ENCODE peak calls at places on chromosomes 6 and 20, in four cellular contexts. D, X, V and U are unnamed samples.

GRCh38 chr6:132812255-132812732 is 2.1 kb upstream of the RPS12 start:
- DNase-seq in D (no peak), X (no peak), V (no peak), U (no peak)

GRCh38 chr20:57568088-57568896 is 7.4 kb downstream of the PCK1 start:
- DNase-seq in D (no peak), X (no peak), V (no peak), U (no peak)

GRCh38 chr6:80319286-80319685 is 212.8 kb downstream of the BCKDHB start:
- DNase-seq in D (no peak), X (no peak), V (no peak), U (no peak)

GRCh38 chr6:22098623-22099022 is 198.2 kb downstream of the PRL start:
- DNase-seq in D (no peak), X (no peak), V (no peak), U (no peak)

GRCh38 chr6:163585932-163586437 is 171.5 kb downstream of the QKI start:
- DNase-seq in D (peak; percentile 60), X (no peak), V (no peak), U (peak; percentile 92)

GRCh38 chr20:10216146-10216741 is 2.4 kb upstream of the SNAP25 start:
- DNase-seq in D (no peak), X (no peak), V (no peak), U (no peak)

GRCh38 chr6:125248136-125248535 is 53.6 kb downstream of the HDDC2 start:
- DNase-seq in D (no peak), X (no peak), V (no peak), U (no peak)

GRCh38 chr6:139371421-139372253 is 2.8 kb downstream of the CITED2 start:
- DNase-seq in D (no peak), X (no peak), V (no peak), U (no peak)

GRCh38 chr6:138987299-138987642 is 782 bp downstream of the REPS1 start:
- DNase-seq in D (no peak), X (no peak), V (no peak), U (no peak)

GRCh38 chr6:151675746-151676459 is 131.6 kb upstream of the ESR1 start:
- DNase-seq in D (peak; percentile 57), X (peak; percentile 47), V (peak; percentile 11), U (peak; percentile 84)

GRCh38 chr20:58998656-58999055 is 8.4 kb downstream of the CTSZ start:
- DNase-seq in D (no peak), X (no peak), V (no peak), U (no peak)

GRCh38 chr20:15139522-15139921 is 802.1 kb upstream of the FLRT3 start:
- DNase-seq in D (no peak), X (no peak), V (no peak), U (no peak)

GRCh38 chr20:43188234-43188653 is 1.5 kb downstream of the PTPRT start:
- DNase-seq in D (no peak), X (no peak), V (no peak), U (no peak)

GRCh38 chr6:3325210-3325609 is 66.5 kb downstream of the PSMG4 start:
- DNase-seq in D (no peak), X (no peak), V (no peak), U (no peak)

GRCh38 chr6:132209351-132209750 is 191.9 kb downstream of the MOXD1 start:
- DNase-seq in D (peak; percentile 54), X (no peak), V (no peak), U (no peak)

GRCh38 chr20:49969234-49969633 is 13.5 kb upstream of the SNAI1 start:
- DNase-seq in D (no peak), X (no peak), V (no peak), U (no peak)

GRCh38 chr6:54646551-54647300 is 199.8 kb upstream of the FAM83B start:
- DNase-seq in D (no peak), X (no peak), V (no peak), U (no peak)

GRCh38 chr6:111692327-111693164 is 86.9 kb upstream of the TRAF3IP2 start:
- DNase-seq in D (no peak), X (no peak), V (no peak), U (no peak)

GRCh38 chr6:21450628-21451027 is 142.9 kb upstream of the SOX4 start:
- DNase-seq in D (no peak), X (no peak), V (no peak), U (no peak)

DNA sequence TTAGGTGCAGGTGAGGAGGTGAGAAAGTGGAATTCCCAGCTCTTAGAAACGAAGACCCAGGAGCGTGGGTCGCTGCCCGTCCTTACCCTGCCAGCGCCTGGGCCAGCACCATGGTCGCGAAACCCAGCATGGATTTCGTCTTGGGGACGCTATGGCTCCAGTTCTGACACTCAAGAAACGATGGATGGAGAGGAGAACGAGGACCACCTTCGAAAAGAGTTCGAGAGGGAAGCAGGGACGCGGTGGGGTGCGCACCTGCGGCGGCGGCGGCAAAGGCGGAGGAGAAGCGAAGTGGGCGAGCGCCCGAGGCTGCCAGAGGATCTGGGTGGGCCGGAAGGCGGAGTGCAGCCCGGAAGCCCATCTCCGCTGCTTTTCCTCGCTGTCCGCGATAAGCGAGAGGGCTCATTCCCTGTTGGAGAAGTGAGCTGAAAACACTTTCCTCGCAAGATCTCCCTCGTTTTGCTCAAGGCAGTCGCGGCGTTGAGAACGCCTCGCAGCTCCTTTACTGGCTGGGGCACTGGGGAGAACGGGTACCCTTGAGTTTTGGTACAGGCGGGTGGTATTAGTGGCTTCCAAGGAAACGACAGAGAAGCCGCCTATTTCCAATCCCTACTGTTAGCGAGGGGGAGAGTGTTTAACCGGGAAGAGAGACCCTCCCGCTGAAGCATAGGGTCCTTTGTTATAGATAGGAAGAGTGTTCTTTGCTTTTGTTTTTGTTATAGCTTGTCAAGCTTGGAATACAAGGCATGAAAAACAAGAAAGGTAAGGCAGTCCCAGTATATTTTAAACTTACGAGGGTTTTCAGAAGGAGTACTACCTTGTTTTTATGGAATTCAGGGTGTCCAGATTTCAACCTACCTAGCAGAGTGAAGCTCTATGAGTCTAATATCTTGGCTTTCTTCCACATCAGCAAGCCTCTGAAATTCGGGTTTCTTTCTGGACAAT is 109.5 kb downstream of the TRIM27 start:
- DNase-seq in D (no peak), X (no peak), V (no peak), U (peak; percentile 41)
- TF ChIP-seq EGR1 in D (no peak), X (no peak), V (no peak), U (no peak)

GRCh38 chr6:1612386-1612893 is 2.7 kb downstream of the FOXC1 start:
- DNase-seq in D (no peak), X (no peak), V (no peak), U (no peak)
- TF ChIP-seq SRF in D (no peak), X (no peak), V (no peak), U (no peak)

DNA sequence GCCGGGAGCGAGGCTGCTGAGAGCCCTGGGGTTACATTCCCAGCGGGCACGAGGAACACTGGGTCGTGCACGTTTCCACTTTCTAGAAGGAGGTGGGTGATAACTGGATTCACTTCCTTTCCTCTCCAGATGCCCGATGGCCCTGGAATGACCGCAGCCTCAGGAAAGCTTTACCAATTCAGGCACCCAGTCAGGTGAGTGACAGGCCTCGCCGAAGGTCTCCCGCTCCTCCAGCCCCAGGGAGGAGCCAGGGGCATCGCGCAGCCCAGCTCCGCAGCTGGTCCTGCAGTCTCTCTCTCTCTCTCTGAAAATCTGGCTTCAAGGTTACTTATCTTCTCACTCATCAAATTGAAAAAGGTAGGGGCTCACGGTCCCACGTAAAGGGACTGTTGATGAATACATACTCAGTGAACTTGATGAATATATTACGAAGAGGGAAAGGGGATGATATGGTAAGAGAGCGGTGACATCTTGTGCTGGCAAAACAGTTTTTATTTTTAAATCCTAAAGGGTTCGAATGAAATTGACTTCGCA is 875 bp downstream of the RIPPLY2 start:
- DNase-seq in D (no peak), X (no peak), V (no peak), U (no peak)
- TF ChIP-seq EGR1 in D (no peak), X (no peak), V (no peak), U (no peak)

DNA sequence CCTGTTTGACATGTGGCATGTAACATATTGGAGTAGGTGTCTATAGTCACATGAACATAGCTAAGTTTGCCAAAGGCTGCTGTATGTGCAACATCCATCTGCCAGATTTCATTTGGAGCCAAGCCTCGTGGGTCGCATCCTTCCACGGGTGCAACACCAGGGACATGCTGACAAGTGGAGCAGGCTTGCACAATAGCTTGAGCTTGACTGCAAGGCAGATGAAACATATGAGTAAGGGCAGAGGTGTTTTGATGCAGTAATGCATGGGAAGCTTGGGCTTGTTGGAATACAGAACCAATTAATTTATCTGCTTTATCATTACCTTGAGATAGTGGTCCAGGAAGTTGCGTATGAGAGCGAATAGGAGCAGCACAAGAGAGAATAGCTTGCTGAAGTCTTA is 74.1 kb upstream of the BTN3A2 start:
- DNase-seq in D (no peak), X (no peak), V (no peak), U (no peak)
- TF ChIP-seq SRF in D (no peak), X (no peak), V (no peak), U (no peak)

GRCh38 chr6:148064406-148065134 is 278.1 kb upstream of the SASH1 start:
- DNase-seq in D (no peak), X (no peak), V (no peak), U (no peak)

GRCh38 chr6:148054219-148054618 is 288.4 kb upstream of the SASH1 start:
- DNase-seq in D (no peak), X (no peak), V (no peak), U (no peak)

GRCh38 chr6:148055410-148055809 is 287.2 kb upstream of the SASH1 start:
- DNase-seq in D (no peak), X (no peak), V (no peak), U (no peak)

DNA sequence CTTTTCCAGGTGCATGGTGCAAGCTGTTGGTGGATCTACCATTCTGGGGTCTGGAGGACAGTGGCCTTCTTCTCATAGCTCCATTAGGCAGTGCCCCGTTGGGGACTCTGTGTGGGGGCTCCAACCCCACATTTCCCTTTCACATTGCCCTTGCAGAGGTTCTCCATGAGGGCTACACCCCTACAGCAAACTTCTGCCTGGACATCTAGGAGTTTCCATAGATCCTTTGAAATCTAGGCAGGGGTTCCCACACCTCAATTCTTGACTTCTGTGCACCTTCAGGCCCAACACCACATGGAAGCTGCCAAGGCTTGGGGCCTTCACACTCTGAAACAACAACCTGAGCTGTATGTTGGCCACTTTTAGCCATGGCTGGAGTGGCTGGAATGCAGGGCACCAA is 282.8 kb upstream of the SASH1 start:
- DNase-seq in D (no peak), X (no peak), V (no peak), U (no peak)
- TF ChIP-seq EGR1 in D (no peak), X (no peak), V (no peak), U (no peak)

GRCh38 chr6:161169690-161170089 is 104.2 kb downstream of the AGPAT4 start:
- DNase-seq in D (no peak), X (no peak), V (no peak), U (peak; percentile 95)
- TF ChIP-seq SRF in D (no peak), X (no peak), V (no peak), U (no peak)

GRCh38 chr20:60728705-60729104 is 523.4 kb upstream of the CDH4 start:
- DNase-seq in D (no peak), X (no peak), V (no peak), U (no peak)

GRCh38 chr20:60725311-60725906 is 526.7 kb upstream of the CDH4 start:
- DNase-seq in D (no peak), X (no peak), V (no peak), U (no peak)

GRCh38 chr20:60729119-60729900 is 522.8 kb upstream of the CDH4 start:
- DNase-seq in D (no peak), X (no peak), V (no peak), U (no peak)

DNA sequence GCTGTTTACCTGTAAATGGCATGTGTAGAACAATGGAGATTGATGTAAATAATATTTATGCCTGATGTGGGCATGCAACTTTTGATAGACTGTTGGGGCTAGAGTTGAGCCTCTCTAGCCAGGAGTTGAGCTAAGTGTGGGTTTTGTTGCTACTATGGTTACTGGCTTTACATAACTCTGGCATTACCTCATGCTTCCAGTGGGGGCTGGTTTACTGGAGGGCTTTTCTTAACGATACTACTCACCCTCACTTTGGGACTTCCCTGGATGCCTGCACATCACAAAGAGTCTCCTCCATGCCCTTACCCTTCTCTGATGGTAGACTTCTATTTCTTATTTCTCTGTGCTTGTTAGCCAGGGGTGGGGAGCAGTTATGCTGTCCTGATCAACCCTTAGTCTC is 524.6 kb upstream of the CDH4 start:
- DNase-seq in D (no peak), X (no peak), V (no peak), U (no peak)
- TF ChIP-seq EGR1 in D (no peak), X (no peak), V (no peak), U (no peak)